ENCODE peak calls at places on chromosome 1, in eight cellular contexts. One of them, this sample, is unnamed. For H3K36me3, the result is how much of the 10 kb centered on the place peaks cover.

GRCh38 chr1:46687095-46687659 is 15.5 kb downstream of the TEX38 start:
- DNase-seq in neuronal stem cell: no peak
- DNase-seq in PC-3: peak
- DNase-seq in adrenal gland: peak
- DNase-seq in gastrocnemius medialis: no peak
- DNase-seq in tibial artery: peak
- DNase-seq in CD8-positive, alpha-beta T cell: no peak
- DNase-seq in body of pancreas: peak
- DNase-seq in this sample: no peak

GRCh38 chr1:11680270-11681070 is 478 bp downstream of the MAD2L2 start:
- DNase-seq in neuronal stem cell: no peak
- DNase-seq in PC-3: peak
- DNase-seq in adrenal gland: no peak
- DNase-seq in gastrocnemius medialis: no peak
- DNase-seq in tibial artery: no peak
- DNase-seq in CD8-positive, alpha-beta T cell: no peak
- DNase-seq in body of pancreas: no peak
- DNase-seq in this sample: peak

GRCh38 chr1:207389728-207390464 is 64.2 kb upstream of the CR2 start:
- DNase-seq in neuronal stem cell: no peak
- DNase-seq in PC-3: peak
- DNase-seq in adrenal gland: no peak
- DNase-seq in gastrocnemius medialis: no peak
- DNase-seq in tibial artery: no peak
- DNase-seq in CD8-positive, alpha-beta T cell: no peak
- DNase-seq in body of pancreas: no peak
- DNase-seq in this sample: no peak

GRCh38 chr1:83846138-83846537 is 152.8 kb downstream of the TTLL7 start:
- DNase-seq in neuronal stem cell: no peak
- DNase-seq in PC-3: no peak
- DNase-seq in adrenal gland: no peak
- DNase-seq in gastrocnemius medialis: no peak
- DNase-seq in tibial artery: no peak
- DNase-seq in CD8-positive, alpha-beta T cell: no peak
- DNase-seq in body of pancreas: no peak
- DNase-seq in this sample: no peak

GRCh38 chr1:64875606-64876005 is 90.7 kb downstream of the JAK1 start:
- DNase-seq in neuronal stem cell: no peak
- DNase-seq in PC-3: no peak
- DNase-seq in adrenal gland: no peak
- DNase-seq in gastrocnemius medialis: no peak
- DNase-seq in tibial artery: no peak
- DNase-seq in CD8-positive, alpha-beta T cell: no peak
- DNase-seq in body of pancreas: peak
- DNase-seq in this sample: no peak

GRCh38 chr1:198794498-198794897 is 155.7 kb downstream of the PTPRC start:
- DNase-seq in neuronal stem cell: no peak
- DNase-seq in PC-3: no peak
- DNase-seq in adrenal gland: no peak
- DNase-seq in gastrocnemius medialis: no peak
- DNase-seq in tibial artery: no peak
- DNase-seq in CD8-positive, alpha-beta T cell: no peak
- DNase-seq in body of pancreas: no peak
- DNase-seq in this sample: no peak

GRCh38 chr1:98051065-98051675 is 130.3 kb upstream of the DPYD start:
- DNase-seq in neuronal stem cell: peak
- DNase-seq in PC-3: peak
- DNase-seq in adrenal gland: peak
- DNase-seq in gastrocnemius medialis: no peak
- DNase-seq in tibial artery: peak
- DNase-seq in CD8-positive, alpha-beta T cell: peak
- DNase-seq in body of pancreas: peak
- DNase-seq in this sample: peak

GRCh38 chr1:46517010-46517600 is 27.5 kb downstream of the DMBX1 start:
- DNase-seq in neuronal stem cell: peak
- DNase-seq in PC-3: peak
- DNase-seq in adrenal gland: no peak
- DNase-seq in gastrocnemius medialis: no peak
- DNase-seq in tibial artery: no peak
- DNase-seq in CD8-positive, alpha-beta T cell: no peak
- DNase-seq in body of pancreas: peak
- DNase-seq in this sample: peak

GRCh38 chr1:85326381-85326780 is 49.9 kb upstream of the BCL10 start:
- DNase-seq in neuronal stem cell: no peak
- DNase-seq in PC-3: no peak
- DNase-seq in adrenal gland: no peak
- DNase-seq in gastrocnemius medialis: no peak
- DNase-seq in tibial artery: no peak
- DNase-seq in CD8-positive, alpha-beta T cell: no peak
- DNase-seq in body of pancreas: no peak
- DNase-seq in this sample: no peak

GRCh38 chr1:194292912-194293311 is 1106.5 kb upstream of the B3GALT2 start:
- DNase-seq in neuronal stem cell: no peak
- DNase-seq in PC-3: no peak
- DNase-seq in adrenal gland: no peak
- DNase-seq in gastrocnemius medialis: no peak
- DNase-seq in tibial artery: no peak
- DNase-seq in CD8-positive, alpha-beta T cell: no peak
- DNase-seq in body of pancreas: no peak
- DNase-seq in this sample: peak

GRCh38 chr1:21105807-21106206 is 70.9 kb downstream of the EIF4G3 start:
- DNase-seq in neuronal stem cell: no peak
- DNase-seq in PC-3: no peak
- DNase-seq in adrenal gland: no peak
- DNase-seq in gastrocnemius medialis: no peak
- DNase-seq in tibial artery: no peak
- DNase-seq in CD8-positive, alpha-beta T cell: no peak
- DNase-seq in body of pancreas: no peak
- DNase-seq in this sample: no peak

GRCh38 chr1:58664881-58665280 is 35.0 kb downstream of the MYSM1 start:
- DNase-seq in neuronal stem cell: no peak
- DNase-seq in PC-3: no peak
- DNase-seq in adrenal gland: no peak
- DNase-seq in gastrocnemius medialis: no peak
- DNase-seq in tibial artery: no peak
- DNase-seq in CD8-positive, alpha-beta T cell: no peak
- DNase-seq in body of pancreas: no peak
- DNase-seq in this sample: no peak

DNA sequence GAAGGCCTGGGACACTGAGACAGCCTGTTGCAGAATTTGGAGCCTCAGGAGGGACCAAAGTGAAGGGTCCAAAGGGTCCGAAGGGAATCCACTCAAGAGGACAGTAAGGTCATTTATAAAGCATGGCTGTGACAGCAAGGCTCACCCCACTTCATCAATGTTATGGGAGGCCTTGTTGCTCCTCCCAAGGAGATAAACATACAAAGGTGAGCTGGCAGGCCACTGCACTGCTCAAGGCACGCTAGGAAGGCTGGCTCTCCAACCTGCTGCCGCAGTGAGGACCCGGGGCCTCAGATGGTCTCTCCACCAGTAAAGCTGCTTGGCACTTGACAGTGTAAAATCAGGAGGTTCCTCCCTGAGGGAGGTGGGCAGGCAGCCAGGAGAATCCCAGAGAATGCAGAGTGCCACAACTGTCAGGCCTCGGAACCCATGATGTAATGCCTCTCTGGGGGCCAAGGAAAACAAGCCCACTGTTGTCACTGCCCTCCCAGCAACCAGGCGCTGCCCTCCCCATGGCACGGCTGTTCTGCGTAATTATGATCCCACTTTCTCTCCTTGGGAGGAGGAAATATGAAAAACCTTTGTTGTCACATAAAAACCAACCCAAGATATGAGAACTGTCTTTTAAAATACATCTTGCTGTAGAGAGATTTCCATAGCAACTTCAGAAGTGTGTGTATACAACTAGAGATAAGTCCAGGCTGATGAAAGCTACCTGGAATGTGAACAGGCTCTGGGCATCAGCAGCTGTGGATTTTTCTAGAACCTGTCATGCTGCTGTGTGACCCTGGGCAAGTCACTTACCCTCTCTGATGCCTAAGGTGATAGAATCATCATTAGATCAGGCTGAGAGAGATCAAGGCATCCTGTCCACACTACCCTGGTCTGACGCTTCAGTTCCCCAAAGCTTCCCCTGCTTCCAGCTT is 102.5 kb downstream of the KCNN3 start:
- DNase-seq in neuronal stem cell: no peak
- DNase-seq in PC-3: no peak
- DNase-seq in adrenal gland: no peak
- DNase-seq in gastrocnemius medialis: no peak
- DNase-seq in tibial artery: no peak
- DNase-seq in CD8-positive, alpha-beta T cell: no peak
- DNase-seq in body of pancreas: no peak
- DNase-seq in this sample: no peak
- H3K36me3 ChIP-seq in neuronal stem cell: under half
- H3K36me3 ChIP-seq in PC-3: under half
- H3K36me3 ChIP-seq in adrenal gland: under half
- H3K36me3 ChIP-seq in gastrocnemius medialis: under half
- H3K36me3 ChIP-seq in tibial artery: under half
- H3K36me3 ChIP-seq in CD8-positive, alpha-beta T cell: under half
- H3K36me3 ChIP-seq in body of pancreas: under half
- H3K36me3 ChIP-seq in this sample: under half

GRCh38 chr1:94194079-94194478 is 43.3 kb downstream of the ARHGAP29 start:
- DNase-seq in neuronal stem cell: no peak
- DNase-seq in PC-3: no peak
- DNase-seq in adrenal gland: no peak
- DNase-seq in gastrocnemius medialis: no peak
- DNase-seq in tibial artery: no peak
- DNase-seq in CD8-positive, alpha-beta T cell: no peak
- DNase-seq in body of pancreas: no peak
- DNase-seq in this sample: no peak
- H3K36me3 ChIP-seq in neuronal stem cell: under half
- H3K36me3 ChIP-seq in PC-3: half or more
- H3K36me3 ChIP-seq in adrenal gland: under half
- H3K36me3 ChIP-seq in gastrocnemius medialis: under half
- H3K36me3 ChIP-seq in tibial artery: under half
- H3K36me3 ChIP-seq in CD8-positive, alpha-beta T cell: under half
- H3K36me3 ChIP-seq in body of pancreas: under half
- H3K36me3 ChIP-seq in this sample: under half

DNA sequence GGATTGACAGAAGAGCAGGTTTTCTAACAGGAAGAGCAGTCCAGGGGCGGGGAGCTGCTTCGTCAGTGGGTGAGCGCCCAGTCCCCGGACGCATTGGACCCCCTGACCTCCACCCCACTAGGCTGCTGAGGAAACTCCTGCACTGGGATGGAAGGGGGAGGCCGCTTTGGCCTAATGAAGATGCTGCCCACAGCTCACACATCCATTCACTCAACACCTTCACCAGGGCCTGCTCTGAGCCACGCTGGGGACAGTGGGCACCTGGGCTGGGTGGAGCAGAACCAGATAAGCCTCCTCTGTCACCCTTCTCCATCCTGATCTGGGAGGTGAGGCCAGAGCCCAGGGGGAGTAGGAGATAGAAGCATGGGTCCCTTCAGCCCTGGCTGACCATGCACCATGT is 13.3 kb downstream of the LRP8 start:
- DNase-seq in neuronal stem cell: no peak
- DNase-seq in PC-3: no peak
- DNase-seq in adrenal gland: no peak
- DNase-seq in gastrocnemius medialis: no peak
- DNase-seq in tibial artery: no peak
- DNase-seq in CD8-positive, alpha-beta T cell: no peak
- DNase-seq in body of pancreas: no peak
- DNase-seq in this sample: no peak
- H3K36me3 ChIP-seq in neuronal stem cell: under half
- H3K36me3 ChIP-seq in PC-3: under half
- H3K36me3 ChIP-seq in adrenal gland: under half
- H3K36me3 ChIP-seq in gastrocnemius medialis: under half
- H3K36me3 ChIP-seq in tibial artery: under half
- H3K36me3 ChIP-seq in CD8-positive, alpha-beta T cell: under half
- H3K36me3 ChIP-seq in body of pancreas: under half
- H3K36me3 ChIP-seq in this sample: under half

GRCh38 chr1:8404450-8405370 is 86.8 kb downstream of the SLC45A1 start:
- DNase-seq in neuronal stem cell: no peak
- DNase-seq in PC-3: no peak
- DNase-seq in adrenal gland: no peak
- DNase-seq in gastrocnemius medialis: no peak
- DNase-seq in tibial artery: no peak
- DNase-seq in CD8-positive, alpha-beta T cell: no peak
- DNase-seq in body of pancreas: no peak
- DNase-seq in this sample: no peak
- H3K36me3 ChIP-seq in neuronal stem cell: under half
- H3K36me3 ChIP-seq in PC-3: under half
- H3K36me3 ChIP-seq in adrenal gland: under half
- H3K36me3 ChIP-seq in gastrocnemius medialis: under half
- H3K36me3 ChIP-seq in tibial artery: under half
- H3K36me3 ChIP-seq in CD8-positive, alpha-beta T cell: under half
- H3K36me3 ChIP-seq in body of pancreas: under half
- H3K36me3 ChIP-seq in this sample: under half

DNA sequence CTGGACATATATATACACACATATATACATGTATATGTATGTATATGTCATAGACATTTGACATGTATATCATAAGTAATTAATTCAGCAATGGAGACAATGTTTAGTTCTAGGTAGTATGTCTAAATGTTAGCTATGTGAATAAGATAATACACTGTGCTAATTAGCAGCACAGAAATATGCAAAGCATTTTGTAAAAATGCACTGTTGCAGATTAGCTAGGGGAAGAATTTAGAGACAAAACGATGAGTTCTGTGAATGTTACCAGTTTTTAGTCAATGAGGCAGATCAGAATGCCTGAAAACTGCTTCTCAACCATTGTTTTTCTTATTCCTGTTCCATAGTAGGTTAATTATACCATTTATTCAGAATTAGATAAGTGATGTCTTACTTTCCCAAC is 86.3 kb downstream of the TGFB2 start:
- DNase-seq in neuronal stem cell: no peak
- DNase-seq in PC-3: no peak
- DNase-seq in adrenal gland: no peak
- DNase-seq in gastrocnemius medialis: no peak
- DNase-seq in tibial artery: no peak
- DNase-seq in CD8-positive, alpha-beta T cell: no peak
- DNase-seq in body of pancreas: no peak
- DNase-seq in this sample: no peak
- H3K36me3 ChIP-seq in neuronal stem cell: under half
- H3K36me3 ChIP-seq in PC-3: under half
- H3K36me3 ChIP-seq in adrenal gland: under half
- H3K36me3 ChIP-seq in gastrocnemius medialis: under half
- H3K36me3 ChIP-seq in tibial artery: under half
- H3K36me3 ChIP-seq in CD8-positive, alpha-beta T cell: under half
- H3K36me3 ChIP-seq in body of pancreas: under half
- H3K36me3 ChIP-seq in this sample: under half

This sample was measured in GM23338.